ENCODE peak calls at places on chromosomes 13 and 19, in ten cellular contexts. N is tibial nerve; F is heart left ventricle; Y is Peyer's patch; A is tibial artery; Z is right cardiac atrium; E is heart right ventricle; R is CD8-positive, alpha-beta T cell; X is astrocyte; Q is fibroblast of lung. V is an unnamed sample.

GRCh38 chr13:37109080-37109678 is 3.7 kb upstream of the CSNK1A1L start:
- DNase-seq in N (peak; percentile 58), F (no peak), Y (no peak), A (no peak), Z (no peak), E (no peak), R (no peak), X (peak; percentile 21), Q (peak; percentile 45), V (no peak)

GRCh38 chr19:45981350-45981749 is 7.7 kb upstream of the NOVA2 start:
- DNase-seq in N (no peak), F (no peak), Y (no peak), A (no peak), Z (no peak), E (no peak), R (no peak), X (no peak), Q (peak; percentile 57), V (no peak)

GRCh38 chr13:108597943-108598342 is 31.5 kb upstream of the MYO16 start:
- DNase-seq in N (no peak), F (no peak), Y (no peak), A (no peak), Z (no peak), E (no peak), R (no peak), X (peak; percentile 2), Q (peak; percentile 7), V (no peak)

GRCh38 chr19:6084821-6085220 is 25.5 kb downstream of the RFX2 start:
- DNase-seq in N (no peak), F (no peak), Y (no peak), A (no peak), Z (no peak), E (no peak), R (no peak), X (no peak), Q (no peak), V (no peak)

GRCh38 chr13:29435125-29435911 is 160.2 kb downstream of the SLC7A1 start:
- DNase-seq in N (peak; percentile 8), F (peak; percentile 40), Y (no peak), A (no peak), Z (no peak), E (peak; percentile 26), R (no peak), X (peak; percentile 95), Q (peak; percentile 96), V (no peak)

GRCh38 chr19:15640294-15640903 is at the start of gene CYP4F3:
- DNase-seq in N (peak; percentile 46), F (peak; percentile 77), Y (peak; percentile 98), A (no peak), Z (peak; percentile 66), E (peak; percentile 63), R (no peak), X (no peak), Q (no peak), V (no peak)

GRCh38 chr19:30171795-30172642 is 200.2 kb upstream of the ZNF536 start:
- DNase-seq in N (no peak), F (no peak), Y (no peak), A (no peak), Z (no peak), E (no peak), R (no peak), X (no peak), Q (no peak), V (no peak)

GRCh38 chr19:30029721-30030510 is 87.9 kb downstream of the URI1 start:
- DNase-seq in N (no peak), F (no peak), Y (no peak), A (no peak), Z (no peak), E (no peak), R (no peak), X (peak; percentile 86), Q (peak; percentile 88), V (no peak)

GRCh38 chr13:89568746-89569145 is 1778.7 kb upstream of the MIR17HG start:
- DNase-seq in N (no peak), F (no peak), Y (no peak), A (no peak), Z (no peak), E (no peak), R (no peak), X (no peak), Q (no peak), V (no peak)

GRCh38 chr19:367963-368623 is 23.5 kb upstream of the MIER2 start:
- DNase-seq in N (no peak), F (no peak), Y (peak; percentile 21), A (no peak), Z (no peak), E (no peak), R (no peak), X (no peak), Q (no peak), V (no peak)

GRCh38 chr13:34207334-34207733 is 389.4 kb downstream of the RFC3 start:
- DNase-seq in N (no peak), F (peak; percentile 42), Y (no peak), A (no peak), Z (peak; percentile 25), E (peak; percentile 21), R (no peak), X (peak; percentile 90), Q (peak; percentile 94), V (peak; percentile 75)

GRCh38 chr13:105167385-105167784 is 1368.1 kb downstream of the EFNB2 start:
- DNase-seq in N (no peak), F (no peak), Y (no peak), A (no peak), Z (no peak), E (no peak), R (no peak), X (no peak), Q (no peak), V (no peak)

GRCh38 chr19:2341987-2342386 is 13.5 kb downstream of the SPPL2B start:
- DNase-seq in N (no peak), F (no peak), Y (no peak), A (no peak), Z (no peak), E (no peak), R (no peak), X (no peak), Q (no peak), V (no peak)

GRCh38 chr19:2339644-2340310 is 11.3 kb downstream of the SPPL2B start:
- DNase-seq in N (no peak), F (no peak), Y (no peak), A (no peak), Z (no peak), E (no peak), R (no peak), X (no peak), Q (no peak), V (no peak)

GRCh38 chr19:2341247-2341705 is 12.8 kb downstream of the SPPL2B start:
- DNase-seq in N (no peak), F (no peak), Y (no peak), A (no peak), Z (no peak), E (no peak), R (no peak), X (no peak), Q (no peak), V (no peak)

GRCh38 chr19:2338751-2339643 is 10.5 kb downstream of the SPPL2B start:
- DNase-seq in N (no peak), F (no peak), Y (no peak), A (no peak), Z (no peak), E (no peak), R (no peak), X (no peak), Q (no peak), V (no peak)

DNA sequence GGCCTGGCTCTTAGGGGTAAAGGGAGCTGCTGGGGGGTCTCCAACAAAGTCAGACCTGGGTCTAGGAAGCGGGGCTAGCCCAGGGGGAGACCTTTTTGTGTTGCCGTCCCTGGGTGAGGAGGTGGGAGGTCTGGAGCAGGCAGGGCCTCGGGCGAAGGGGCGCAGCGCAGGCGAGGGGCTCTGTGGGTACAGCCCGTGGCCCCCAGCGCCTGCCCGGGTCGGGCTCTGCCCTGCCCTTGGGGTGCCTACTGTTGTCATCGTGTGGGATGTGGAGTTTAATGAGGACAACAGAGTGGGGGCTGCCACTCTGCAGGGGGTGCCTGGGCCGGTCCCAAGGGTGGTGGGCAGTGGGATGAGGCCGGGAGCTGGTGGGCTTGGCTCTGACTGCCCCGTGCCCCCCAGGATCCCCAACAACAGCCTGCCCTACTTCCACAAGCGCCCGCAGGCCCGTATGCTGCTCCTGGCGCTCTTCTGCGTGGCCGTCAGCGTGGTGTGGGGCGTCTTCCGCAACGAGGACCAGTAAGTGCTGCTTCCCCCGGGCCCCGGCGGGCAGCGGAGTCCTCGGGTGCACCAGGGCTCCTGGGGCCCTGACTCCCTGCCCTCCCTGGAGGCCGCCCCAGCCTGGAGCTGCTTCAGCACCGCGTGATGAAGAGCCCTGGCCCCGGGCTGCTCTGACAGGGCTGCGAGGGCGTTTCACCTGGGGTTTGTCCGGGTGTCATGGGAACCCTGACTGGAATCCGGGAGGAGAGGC is 12.2 kb downstream of the SPPL2B start:
- DNase-seq in N (no peak), F (no peak), Y (no peak), A (no peak), Z (no peak), E (no peak), R (no peak), X (no peak), Q (no peak), V (no peak)
- H3K9me3 ChIP-seq in N (no peaks in the 10 kb centered on the region), F (no peaks in the 10 kb centered on the region), Y (no peaks in the 10 kb centered on the region), A (no peaks in the 10 kb centered on the region), Z (no peaks in the 10 kb centered on the region), E (no peaks in the 10 kb centered on the region), R (no peaks in the 10 kb centered on the region), X (no peaks in the 10 kb centered on the region), Q (no peaks in the 10 kb centered on the region), V (no peaks in the 10 kb centered on the region)

DNA sequence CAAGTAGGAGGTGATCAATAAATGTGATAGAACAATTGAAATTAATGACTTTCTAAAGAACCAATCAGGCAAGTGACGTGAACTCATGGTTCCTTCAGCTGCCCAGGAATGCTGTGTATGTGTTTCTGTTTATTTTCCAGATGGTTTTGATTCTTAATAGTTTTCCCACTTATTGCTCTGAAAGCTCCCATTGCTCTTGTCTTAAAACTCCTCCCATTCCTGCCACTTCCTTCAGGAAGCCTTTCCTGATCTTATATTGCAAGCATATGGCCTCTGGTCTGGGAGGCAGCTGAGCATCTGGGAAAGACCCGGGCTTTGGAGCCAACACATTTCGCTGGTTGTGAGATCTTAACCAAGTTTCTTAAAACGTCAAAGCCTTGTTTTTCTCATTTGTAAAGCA is 17.1 kb upstream of the LATS2 start:
- DNase-seq in N (no peak), F (no peak), Y (no peak), A (no peak), Z (no peak), E (no peak), R (no peak), X (no peak), Q (no peak), V (no peak)
- H3K27ac ChIP-seq in N (peak overlapping the region; percentile 88), F (no peak overlapping the region), Y (no peak overlapping the region), A (peak overlapping the region; percentile 73), Z (no peak overlapping the region), E (no peak overlapping the region), R (no peak overlapping the region), X (no peak overlapping the region), Q (no peak overlapping the region), V (no peak overlapping the region)

GRCh38 chr13:59012731-59013130 is 1151.0 kb downstream of the DIAPH3 start:
- DNase-seq in N (no peak), F (no peak), Y (no peak), A (no peak), Z (no peak), E (no peak), R (no peak), X (no peak), Q (no peak), V (no peak)
- H3K27me3 ChIP-seq in N (no peaks in the 10 kb centered on the region), F (no peaks in the 10 kb centered on the region), Y (no peaks in the 10 kb centered on the region), A (no peaks in the 10 kb centered on the region), Z (no peaks in the 10 kb centered on the region), E (no peaks in the 10 kb centered on the region), R (no peaks in the 10 kb centered on the region), X (no peaks in the 10 kb centered on the region), Q (no peaks in the 10 kb centered on the region), V (no peaks in the 10 kb centered on the region)

GRCh38 chr19:57587529-57587928 is 3.6 kb downstream of the ZIK1 start:
- DNase-seq in N (no peak), F (no peak), Y (no peak), A (no peak), Z (no peak), E (no peak), R (no peak), X (peak; percentile 79), Q (peak; percentile 85), V (no peak)
- H3K9me3 ChIP-seq in N (peaks cover 92% of the 10 kb centered on the region), F (peaks cover 3% of the 10 kb centered on the region), Y (no peaks in the 10 kb centered on the region), A (peaks cover 15% of the 10 kb centered on the region), Z (peaks cover 22% of the 10 kb centered on the region), E (peaks cover 80% of the 10 kb centered on the region), R (peaks cover 57% of the 10 kb centered on the region), X (peaks cover 67% of the 10 kb centered on the region), Q (peaks cover 5% of the 10 kb centered on the region), V (peaks cover 55% of the 10 kb centered on the region)